ENCODE peak calls at places on chromosomes 2 and 18, in ten cellular contexts. N is uterus; H is naive thymus-derived CD4-positive, alpha-beta T cell; R is HCT116; O is adrenal gland; V is IMR-90; Z is lung; S is GM12878; T is fibroblast of lung; I is CD8-positive, alpha-beta memory T cell. L is an unnamed sample. For H3K4me1 and H3K9me3, the result is how much of the 10 kb centered on the place peaks cover.

GRCh38 chr2:228048838-228049490 is 132.5 kb downstream of the SPHKAP start:
- DNase-seq in V (peak), N (no peak), S (no peak), I (no peak), T (peak), O (peak), H (no peak), Z (peak), R (peak), L (no peak)

GRCh38 chr2:48425402-48425801 is 104.6 kb upstream of the STON1 start:
- DNase-seq in S (no peak), V (no peak), N (no peak), I (no peak), H (no peak), Z (no peak), O (no peak), R (no peak), T (no peak), L (no peak)

GRCh38 chr18:48932822-48933510 is 17.8 kb downstream of the SMAD7 start:
- DNase-seq in V (no peak), O (no peak), Z (no peak), I (no peak), N (no peak), S (no peak), T (peak), R (no peak), H (no peak), L (no peak)

GRCh38 chr2:31238126-31238905 is 4.4 kb downstream of the EHD3 start:
- DNase-seq in N (no peak), R (no peak), S (no peak), I (no peak), Z (no peak), T (no peak), O (no peak), H (no peak), V (no peak), L (peak)

GRCh38 chr2:74119324-74119723 is 28.4 kb downstream of the BOLA3 start:
- DNase-seq in N (no peak), S (no peak), I (no peak), T (peak), O (no peak), V (no peak), H (no peak), Z (no peak), R (no peak), L (no peak)

GRCh38 chr2:53460347-53460746 is 307.3 kb upstream of the CHAC2 start:
- DNase-seq in R (no peak), N (no peak), Z (no peak), I (no peak), V (no peak), S (no peak), O (no peak), H (no peak), T (peak), L (no peak)

GRCh38 chr18:23397907-23398306 is 55.2 kb upstream of the RIOK3 start:
- DNase-seq in I (no peak), T (no peak), N (no peak), R (no peak), Z (no peak), V (no peak), H (no peak), S (no peak), O (no peak), L (no peak)

GRCh38 chr2:202941771-202942170 is 29.7 kb downstream of the CARF start:
- DNase-seq in T (peak), R (no peak), I (no peak), N (no peak), V (peak), S (no peak), O (no peak), H (no peak), Z (no peak), L (no peak)

GRCh38 chr18:78517973-78518372 is 461.6 kb upstream of the SALL3 start:
- DNase-seq in V (no peak), R (no peak), H (no peak), N (no peak), S (no peak), I (no peak), Z (no peak), O (peak), T (no peak), L (no peak)

GRCh38 chr2:181750305-181750704 is 70.0 kb upstream of the NEUROD1 start:
- DNase-seq in T (no peak), Z (no peak), H (no peak), V (no peak), I (no peak), N (no peak), R (no peak), O (no peak), S (no peak), L (no peak)

GRCh38 chr2:47664817-47665216 is 118.1 kb upstream of the MSH6 start:
- DNase-seq in I (no peak), N (no peak), O (no peak), T (no peak), R (no peak), H (no peak), Z (no peak), S (no peak), V (no peak), L (no peak)

GRCh38 chr2:217875556-217876252 is 127.1 kb downstream of the TNS1 start:
- DNase-seq in T (no peak), V (peak), H (no peak), Z (no peak), S (no peak), I (no peak), R (no peak), N (no peak), O (peak), L (no peak)

GRCh38 chr2:220424561-220424960 is 797.1 kb downstream of the SLC4A3 start:
- DNase-seq in Z (no peak), H (no peak), R (no peak), I (no peak), S (no peak), V (peak), T (no peak), N (no peak), O (no peak), L (no peak)

GRCh38 chr2:121387591-121388325 is 102.8 kb upstream of the TFCP2L1 start:
- DNase-seq in T (peak), R (no peak), S (no peak), I (no peak), H (no peak), O (no peak), Z (no peak), V (peak), N (no peak), L (no peak)

GRCh38 chr2:162308747-162309503 is 9.6 kb downstream of the IFIH1 start:
- DNase-seq in V (no peak), Z (no peak), R (no peak), S (no peak), H (no peak), I (no peak), N (no peak), O (no peak), T (no peak), L (no peak)

GRCh38 chr18:72867721-72868665 is at the start of gene NETO1:
- DNase-seq in Z (no peak), O (no peak), R (no peak), I (no peak), H (no peak), N (no peak), T (peak), S (no peak), V (no peak), L (no peak)

GRCh38 chr2:44949329-44950151 is 8.0 kb downstream of the SIX3 start:
- DNase-seq in I (peak), V (peak), R (no peak), N (no peak), Z (no peak), O (no peak), S (no peak), T (peak), H (no peak), L (no peak)

GRCh38 chr18:9774150-9774549 is 66.0 kb downstream of the RAB31 start:
- DNase-seq in T (no peak), V (no peak), H (no peak), I (no peak), N (no peak), R (no peak), Z (no peak), O (no peak), S (no peak), L (no peak)

GRCh38 chr2:96802281-96802595 is 13.8 kb upstream of the CNNM3 start:
- DNase-seq in N (no peak), Z (no peak), V (no peak), I (no peak), S (no peak), O (no peak), R (no peak), H (no peak), T (peak), L (no peak)

GRCh38 chr18:25067291-25068050 is 284.5 kb downstream of the ZNF521 start:
- DNase-seq in H (no peak), Z (no peak), N (no peak), V (no peak), O (no peak), R (no peak), I (no peak), S (no peak), T (peak), L (no peak)

GRCh38 chr2:71538241-71538640 is 84.9 kb downstream of the DYSF start:
- DNase-seq in T (no peak), Z (no peak), S (no peak), V (no peak), I (peak), H (no peak), R (no peak), O (no peak), N (no peak), L (no peak)

GRCh38 chr2:167192833-167193232 is 304.6 kb downstream of the XIRP2 start:
- DNase-seq in R (no peak), V (peak), H (no peak), Z (no peak), O (no peak), S (no peak), I (no peak), T (peak), N (no peak), L (no peak)

GRCh38 chr18:46329736-46330246 is 225.6 kb downstream of the HAUS1 start:
- DNase-seq in N (no peak), Z (no peak), O (no peak), I (no peak), T (peak), H (no peak), V (no peak), R (no peak), S (no peak), L (no peak)

GRCh38 chr18:13433685-13434084 is 215.1 kb downstream of the LDLRAD4 start:
- DNase-seq in I (no peak), Z (no peak), R (no peak), O (no peak), H (no peak), V (no peak), N (no peak), T (no peak), S (no peak), L (no peak)

GRCh38 chr2:64222942-64223511 is 78.8 kb upstream of the PELI1 start:
- DNase-seq in V (no peak), R (no peak), Z (no peak), O (no peak), I (no peak), T (no peak), H (no peak), S (peak), N (no peak), L (no peak)

GRCh38 chr2:74481961-74482800 is 617 bp downstream of the CCDC142 start:
- DNase-seq in S (no peak), R (no peak), T (peak), Z (peak), N (no peak), I (peak), H (no peak), O (peak), V (no peak), L (no peak)

DNA sequence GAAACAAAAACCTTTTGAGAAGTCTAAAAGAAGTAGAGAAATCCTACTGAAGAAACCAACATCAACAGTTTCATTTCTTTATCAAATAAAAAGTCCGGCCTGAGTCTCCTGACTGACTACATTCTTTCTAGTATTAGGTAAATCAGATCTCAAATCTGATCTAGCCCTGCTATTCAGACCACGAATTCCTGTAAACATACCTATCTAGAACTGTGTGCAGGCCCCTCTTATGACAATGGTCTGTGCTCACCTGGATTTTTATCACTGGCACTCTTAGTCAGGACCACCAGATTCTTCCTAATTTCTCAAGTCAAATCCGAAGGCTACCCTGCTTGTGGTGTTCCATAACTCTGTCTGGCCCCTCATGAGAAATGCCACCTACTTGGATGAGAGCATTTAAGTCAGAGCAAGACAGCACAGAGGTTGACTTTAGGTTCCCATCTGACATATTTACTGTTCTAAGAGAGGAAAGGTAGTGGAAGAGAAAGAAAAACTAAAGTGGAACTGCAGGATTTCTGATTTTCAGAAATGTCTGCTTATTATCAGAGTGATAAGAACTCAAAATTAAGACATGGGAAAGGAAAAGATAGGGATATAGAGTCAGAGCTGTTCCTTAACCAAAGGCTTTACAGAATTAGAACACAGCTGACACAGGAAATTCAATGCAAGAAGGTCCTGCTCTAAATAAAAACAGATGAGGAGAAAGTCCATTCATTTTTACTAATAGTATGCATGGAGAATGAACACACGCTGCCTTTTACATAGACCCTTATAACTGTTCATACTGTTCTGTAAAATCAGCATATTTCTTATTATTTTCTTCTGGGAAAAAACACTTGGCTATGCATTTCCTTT is 56.5 kb downstream of the SLC8A1 start:
- DNase-seq in O (no peak), S (no peak), T (peak), I (no peak), V (no peak), H (no peak), R (no peak), Z (no peak), N (no peak), L (no peak)
- H3K4me1 ChIP-seq in O (under half), S (under half), T (under half), I (under half), V (under half), H (under half), R (under half), Z (under half), N (under half), L (under half)

DNA sequence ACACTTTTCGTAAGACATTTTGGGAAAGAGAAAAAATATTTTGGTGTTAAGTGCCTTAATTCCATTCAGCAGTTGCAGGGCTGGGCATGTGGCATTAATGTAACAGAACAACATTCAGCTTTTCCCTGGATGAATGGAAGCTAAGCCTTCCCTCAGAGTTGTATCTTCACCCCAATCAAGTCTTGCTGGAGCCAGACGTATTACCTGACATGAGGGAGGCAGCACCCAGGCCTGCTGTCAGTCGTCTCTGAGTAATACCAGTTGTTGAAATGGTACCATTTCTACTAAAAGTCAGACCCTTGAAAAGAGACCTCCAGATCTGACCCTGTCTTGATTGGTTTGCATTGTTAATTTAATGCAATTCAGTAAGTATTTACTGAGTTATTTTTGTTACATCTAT is 57.5 kb downstream of the MALT1 start:
- DNase-seq in N (no peak), R (no peak), O (no peak), T (no peak), Z (no peak), H (no peak), I (no peak), V (no peak), S (no peak), L (no peak)
- H3K27ac ChIP-seq in N (no peak), R (no peak), O (no peak), T (no peak), Z (no peak), H (no peak), I (no peak), V (no peak), S (no peak), L (no peak)

DNA sequence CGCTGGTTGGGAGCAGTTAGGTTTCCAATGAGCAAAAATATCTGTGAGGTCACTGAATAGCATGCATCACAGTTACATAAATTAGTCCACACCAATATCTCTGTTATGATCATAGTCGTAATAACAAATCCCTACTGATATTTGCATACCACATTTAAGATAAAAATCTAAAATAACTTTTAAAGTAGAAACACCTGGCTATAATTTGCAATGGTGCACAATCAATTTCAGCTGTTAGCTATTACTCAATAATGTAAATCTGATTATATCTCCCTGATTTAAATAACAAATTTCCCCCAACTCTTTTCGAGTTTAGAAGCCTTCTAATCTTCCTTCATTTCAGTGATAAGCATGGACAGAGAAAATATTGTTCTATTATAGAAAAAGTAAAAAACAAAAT is 1093.9 kb upstream of the KLHL29 start:
- DNase-seq in N (no peak), H (no peak), R (no peak), S (no peak), T (no peak), O (no peak), V (no peak), I (no peak), Z (no peak), L (no peak)
- H3K9me3 ChIP-seq in N (under half), H (under half), R (under half), S (under half), T (under half), O (under half), V (under half), I (under half), Z (under half), L (under half)

GRCh38 chr18:55396267-55396905 is 191.6 kb downstream of the TCF4 start:
- DNase-seq in R (no peak), T (no peak), H (no peak), O (no peak), I (no peak), Z (no peak), V (no peak), S (no peak), N (no peak), L (no peak)

GRCh38 chr18:55401275-55401620 is 186.7 kb downstream of the TCF4 start:
- DNase-seq in Z (no peak), O (no peak), S (no peak), V (peak), T (peak), R (no peak), N (no peak), I (no peak), H (no peak), L (no peak)

GRCh38 chr18:55396979-55397378 is 191.0 kb downstream of the TCF4 start:
- DNase-seq in T (peak), H (no peak), Z (no peak), O (no peak), S (no peak), I (no peak), V (no peak), R (no peak), N (no peak), L (no peak)

GRCh38 chr18:55400590-55401274 is 187.3 kb downstream of the TCF4 start:
- DNase-seq in S (no peak), I (no peak), H (no peak), O (no peak), Z (no peak), N (no peak), V (peak), T (peak), R (no peak), L (no peak)

GRCh38 chr18:55398858-55399257 is 189.1 kb downstream of the TCF4 start:
- DNase-seq in S (no peak), H (no peak), Z (no peak), V (no peak), O (no peak), N (no peak), R (no peak), I (no peak), T (no peak), L (no peak)
- H3K4me1 ChIP-seq in S (under half), H (under half), Z (under half), V (under half), O (under half), N (under half), R (under half), I (under half), T (under half), L (under half)

GRCh38 chr2:21042708-21042957 is 1.2 kb downstream of the APOB start:
- DNase-seq in I (no peak), H (no peak), R (no peak), S (no peak), V (no peak), N (no peak), T (no peak), O (no peak), Z (no peak), L (no peak)
- H3K27ac ChIP-seq in I (no peak), H (no peak), R (no peak), S (no peak), V (no peak), N (no peak), T (no peak), O (no peak), Z (no peak), L (peak)

GRCh38 chr2:194730266-194730665 is 926.8 kb upstream of the SLC39A10 start:
- DNase-seq in R (no peak), N (no peak), V (no peak), T (no peak), O (no peak), S (no peak), Z (no peak), I (no peak), H (no peak), L (no peak)
- H3K9me3 ChIP-seq in R (under half), N (under half), V (under half), T (under half), O (under half), S (under half), Z (under half), I (under half), H (under half), L (under half)

DNA sequence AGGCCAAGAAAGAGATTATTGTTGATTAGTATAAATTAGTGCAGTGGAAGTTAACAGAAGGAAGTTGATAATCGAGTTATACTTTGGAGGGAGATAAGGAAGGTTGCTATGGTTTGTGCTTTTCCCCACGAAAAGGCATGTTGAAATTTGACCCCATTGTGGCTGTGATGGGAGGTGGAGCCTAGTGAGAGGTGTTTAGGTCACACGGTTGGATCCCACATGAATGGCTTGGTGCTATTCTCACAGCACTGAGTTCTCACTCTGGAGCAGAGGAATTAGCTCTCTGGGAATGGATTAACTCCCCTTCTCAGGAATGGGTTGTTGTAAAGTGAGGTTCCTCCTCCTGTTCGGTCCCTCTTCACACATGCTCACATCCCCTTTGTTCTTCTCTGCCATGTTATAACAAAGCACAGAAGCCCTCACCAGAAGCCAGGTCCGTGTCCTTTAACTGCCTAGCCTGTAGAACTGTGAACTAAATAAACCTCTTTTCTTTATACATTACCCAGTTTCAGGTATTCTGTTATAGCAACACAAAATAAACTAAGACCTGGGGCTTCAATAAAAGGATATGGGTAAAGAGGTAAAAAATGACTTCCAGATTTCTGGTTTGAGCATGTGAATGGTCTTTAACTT is 21.9 kb downstream of the PIGN start:
- DNase-seq in O (no peak), R (no peak), H (no peak), N (no peak), V (no peak), S (no peak), I (no peak), Z (no peak), T (no peak), L (no peak)
- H3K4me1 ChIP-seq in O (under half), R (under half), H (under half), N (under half), V (under half), S (under half), I (under half), Z (under half), T (under half), L (under half)

GRCh38 chr2:128396500-128396891 is 77.8 kb upstream of the HS6ST1 start:
- DNase-seq in H (no peak), Z (no peak), S (no peak), O (no peak), R (no peak), T (no peak), V (peak), N (no peak), I (no peak), L (no peak)
- H3K27ac ChIP-seq in H (no peak), Z (no peak), S (no peak), O (no peak), R (no peak), T (no peak), V (peak), N (no peak), I (no peak), L (no peak)

L was measured in right atrium auricular region.